ENCODE peak calls at places on chromosomes 6 and 20, in four cellular contexts. O, Q, T and H are unnamed samples.

GRCh38 chr6:63844287-63844686 is 208.7 kb downstream of the PHF3 start:
- DNase-seq in Q (no peak), T (no peak), O (no peak), H (no peak)

GRCh38 chr6:24918641-24919403 is 16.9 kb downstream of the RIPOR2 start:
- DNase-seq in Q (no peak), T (no peak), O (no peak), H (no peak)

GRCh38 chr6:44627091-44627878 is 239.8 kb downstream of the CDC5L start:
- DNase-seq in Q (peak; percentile 80), O (no peak), T (no peak), H (peak; percentile 56)

GRCh38 chr6:53086302-53086701 is 21.1 kb downstream of the FBXO9 start:
- DNase-seq in O (no peak), T (no peak), Q (no peak), H (no peak)

GRCh38 chr6:99614430-99615161 is 8.0 kb downstream of the PRDM13 start:
- DNase-seq in O (no peak), T (no peak), Q (no peak), H (no peak)

GRCh38 chr6:16432075-16433032 is 194.0 kb downstream of the GMPR start:
- DNase-seq in Q (no peak), O (no peak), T (peak; percentile 77), H (no peak)

GRCh38 chr20:10619427-10619826 is 54.4 kb downstream of the JAG1 start:
- DNase-seq in T (no peak), Q (no peak), O (no peak), H (no peak)

GRCh38 chr6:95227301-95227700 is 350.0 kb upstream of the MANEA start:
- DNase-seq in T (no peak), Q (no peak), O (no peak), H (no peak)

GRCh38 chr20:36435799-36436541 is 105.3 kb upstream of the MYL9 start:
- DNase-seq in Q (peak; percentile 32), T (no peak), O (peak; percentile 98), H (peak; percentile 87)

GRCh38 chr6:52152070-52152423 is 34.1 kb upstream of the IL17A start:
- DNase-seq in T (no peak), O (no peak), Q (no peak), H (no peak)

GRCh38 chr6:35647400-35647799 is 41.3 kb downstream of the FKBP5 start:
- DNase-seq in O (no peak), Q (no peak), T (no peak), H (no peak)

GRCh38 chr6:163897030-163897429 is 482.5 kb downstream of the QKI start:
- DNase-seq in T (no peak), Q (no peak), O (no peak), H (no peak)

GRCh38 chr20:5122861-5123260 is 3.1 kb upstream of the PCNA start:
- DNase-seq in T (no peak), O (no peak), Q (no peak), H (no peak)

GRCh38 chr6:31558631-31559500 is 11.5 kb downstream of the NFKBIL1 start:
- DNase-seq in Q (peak; percentile 98), O (peak; percentile 72), T (peak; percentile 87), H (no peak)

GRCh38 chr6:164345856-164346496 is 931.5 kb downstream of the QKI start:
- DNase-seq in T (no peak), Q (no peak), O (no peak), H (no peak)

GRCh38 chr6:170279977-170280688 is 10.7 kb downstream of the DLL1 start:
- DNase-seq in T (no peak), O (no peak), Q (no peak), H (no peak)

GRCh38 chr20:32439132-32439829 is 81.2 kb downstream of the ASXL1 start:
- DNase-seq in T (no peak), O (no peak), Q (no peak), H (no peak)

GRCh38 chr6:170172825-170173231 is 118.0 kb downstream of the DLL1 start:
- DNase-seq in T (no peak), O (no peak), Q (no peak), H (no peak)

GRCh38 chr20:62063601-62063980 is 2.1 kb downstream of the TAF4 start:
- DNase-seq in Q (peak; percentile 20), O (peak; percentile 11), T (no peak), H (no peak)

GRCh38 chr6:36389353-36389752 is 1.9 kb upstream of the ETV7 start:
- DNase-seq in T (no peak), Q (no peak), O (no peak), H (no peak)

GRCh38 chr6:37029249-37029959 is 23.9 kb downstream of the FGD2 start:
- DNase-seq in Q (peak; percentile 84), O (peak; percentile 95), T (no peak), H (peak; percentile 82)

GRCh38 chr6:33993653-33994052 is 152.2 kb downstream of the GRM4 start:
- DNase-seq in Q (no peak), T (no peak), O (no peak), H (no peak)

GRCh38 chr6:154511735-154512097 is 1.2 kb upstream of the CNKSR3 start:
- DNase-seq in O (peak; percentile 37), Q (no peak), T (no peak), H (no peak)

GRCh38 chr20:21490105-21490504 is 23.8 kb downstream of the NKX2-2 start:
- DNase-seq in Q (no peak), O (no peak), T (no peak), H (no peak)

GRCh38 chr6:35392111-35392702 is 49.8 kb downstream of the PPARD start:
- DNase-seq in T (no peak), O (no peak), Q (no peak), H (no peak)

GRCh38 chr20:24135786-24136185 is 147.2 kb upstream of the GGTLC1 start:
- DNase-seq in O (no peak), T (no peak), Q (no peak), H (no peak)

GRCh38 chr6:109087661-109088264 is 6.9 kb downstream of the SESN1 start:
- DNase-seq in Q (no peak), O (no peak), T (no peak), H (no peak)

GRCh38 chr6:166559662-166560061 is 26.8 kb downstream of the RAMACL start:
- DNase-seq in T (no peak), Q (no peak), O (no peak), H (no peak)

GRCh38 chr6:87065117-87065516 is 29.8 kb downstream of the CGA start:
- DNase-seq in T (no peak), O (no peak), Q (no peak), H (no peak)

GRCh38 chr6:87054143-87054833 is 40.6 kb downstream of the CGA start:
- DNase-seq in Q (no peak), O (no peak), T (no peak), H (no peak)

DNA sequence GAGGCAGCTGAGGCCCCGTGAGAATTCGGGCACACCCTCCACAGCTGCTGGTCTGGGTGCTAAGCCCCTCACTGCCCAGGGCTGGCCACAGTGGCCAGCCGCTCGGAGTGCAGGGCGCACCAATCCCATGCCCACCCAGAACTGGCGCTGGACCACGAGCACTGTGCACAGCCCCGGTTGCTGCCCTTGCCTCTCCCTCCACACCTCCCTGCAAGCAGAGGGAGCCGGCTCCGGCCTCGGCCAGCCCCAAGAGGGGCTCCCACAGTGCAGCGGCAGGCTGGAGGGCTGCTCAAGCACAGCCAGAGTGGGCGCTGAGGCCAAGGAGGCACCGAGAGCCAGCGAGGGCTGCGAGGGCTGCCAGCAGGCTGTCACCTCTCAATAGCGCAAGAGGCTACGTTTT is 35.0 kb downstream of the CGA start:
- DNase-seq in Q (no peak), T (no peak), O (no peak), H (no peak)
- TF ChIP-seq GABPA in Q (no peak), T (no peak), O (no peak), H (no peak)

DNA sequence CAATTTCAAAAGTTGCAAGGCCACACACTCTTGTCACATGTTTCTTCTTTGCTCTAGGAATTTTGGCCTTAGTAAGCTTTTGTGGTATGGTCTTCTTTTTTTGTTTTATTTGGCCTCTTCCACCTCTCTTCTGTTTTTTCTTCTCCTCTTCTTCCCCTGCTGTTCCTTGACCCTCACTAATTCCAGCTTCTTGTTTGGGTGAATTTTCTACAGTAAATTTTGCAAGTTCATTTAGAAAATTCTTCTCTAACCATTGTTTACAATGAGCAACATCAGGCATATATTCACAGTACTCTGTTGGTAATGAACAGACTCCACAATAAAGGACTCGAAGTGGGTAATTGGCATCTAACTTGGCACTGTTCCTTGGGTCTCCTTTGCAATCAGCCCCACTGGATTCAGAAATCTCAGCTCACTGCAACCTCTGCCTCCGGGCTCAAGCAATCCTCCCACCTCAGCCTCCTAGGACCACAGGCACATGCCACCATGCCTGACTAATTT is 5.0 kb downstream of the ASIP start:
- DNase-seq in Q (no peak), O (no peak), T (no peak), H (no peak)
- TF ChIP-seq GABPA in Q (no peak), O (no peak), T (no peak), H (no peak)

DNA sequence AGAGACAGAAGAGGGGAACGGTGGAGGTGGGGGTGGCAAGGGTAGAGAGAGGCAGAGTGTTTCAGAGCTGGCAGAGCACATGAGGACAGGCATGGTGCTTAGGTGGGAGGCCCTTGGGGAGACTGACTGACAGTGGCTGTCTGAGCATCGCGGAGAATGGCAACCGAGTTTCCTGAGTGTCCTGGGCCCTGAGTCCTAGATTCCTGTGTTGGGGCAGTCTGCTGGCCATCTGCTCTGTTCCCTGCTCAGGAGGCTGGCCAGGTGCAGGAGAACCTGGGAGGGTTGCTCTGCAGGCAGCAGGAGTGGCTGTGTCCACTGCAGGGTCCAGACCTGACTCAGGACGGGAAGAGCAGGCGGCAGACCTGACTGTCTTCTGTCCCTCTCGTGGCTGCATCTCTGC is 248.9 kb downstream of the LRFN2 start:
- DNase-seq in O (no peak), T (no peak), Q (no peak), H (no peak)
- TF ChIP-seq GABPA in O (no peak), T (no peak), Q (no peak), H (no peak)

GRCh38 chr6:90146024-90146423 is 150.6 kb downstream of the BACH2 start:
- DNase-seq in O (no peak), T (no peak), Q (no peak), H (no peak)

GRCh38 chr6:90151827-90152449 is 144.7 kb downstream of the BACH2 start:
- DNase-seq in T (no peak), O (no peak), Q (no peak), H (no peak)

GRCh38 chr6:90148867-90149266 is 147.8 kb downstream of the BACH2 start:
- DNase-seq in T (no peak), O (no peak), Q (no peak), H (no peak)

GRCh38 chr6:90146914-90147668 is 149.6 kb downstream of the BACH2 start:
- DNase-seq in O (no peak), T (no peak), Q (peak; percentile 25), H (no peak)

GRCh38 chr6:90149280-90149679 is 147.4 kb downstream of the BACH2 start:
- DNase-seq in O (no peak), Q (no peak), T (no peak), H (no peak)
- TF ChIP-seq GABPA in O (no peak), Q (no peak), T (no peak), H (no peak)

DNA sequence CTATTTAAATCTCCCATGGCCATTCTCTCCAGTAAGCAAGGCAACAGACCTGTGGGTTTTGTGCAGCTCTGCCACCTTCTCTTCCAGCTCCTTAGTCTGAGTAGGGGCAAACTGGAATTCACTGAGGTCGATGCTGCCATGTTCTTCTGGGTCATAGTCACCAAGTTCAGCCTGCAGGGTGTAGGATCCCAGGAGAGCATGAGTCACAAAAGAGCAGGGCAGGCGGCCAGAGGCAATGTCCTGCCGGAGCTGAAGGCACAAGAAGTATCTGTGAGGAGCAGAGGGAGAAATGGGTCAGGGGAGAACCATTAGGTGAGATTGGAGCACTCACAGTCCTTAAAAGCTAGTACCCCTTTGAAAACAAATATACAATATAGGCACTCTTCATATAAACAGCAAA is 73.7 kb downstream of the SMLR1 start:
- DNase-seq in Q (no peak), O (no peak), T (no peak), H (no peak)
- TF ChIP-seq GABPA in Q (no peak), O (no peak), T (no peak), H (no peak)